ENCODE peak calls at places on chromosomes 13 and 19, in four cellular contexts. L is IMR-90, J is G401, F is AG09319. N is an unnamed sample.

GRCh38 chr19:42092350-42092749 is 16.4 kb downstream of the ZNF574 start:
- DNase-seq in L (no peak), J (no peak), F (no peak), N (no peak)

GRCh38 chr19:23799321-23799720 is 40.6 kb upstream of the ZNF681 start:
- DNase-seq in F (no peak), J (peak; percentile 7), L (no peak), N (no peak)

GRCh38 chr13:73618275-73618865 is 515.8 kb downstream of the KLF12 start:
- DNase-seq in L (no peak), J (no peak), F (no peak), N (no peak)

GRCh38 chr13:41457589-41458186 is 338 bp downstream of the RGCC start:
- DNase-seq in L (no peak), J (no peak), F (no peak), N (no peak)

GRCh38 chr13:70905035-70905434 is 796.8 kb upstream of the KLHL1 start:
- DNase-seq in J (no peak), F (no peak), L (no peak), N (no peak)

GRCh38 chr13:99085139-99085845 is 107.4 kb upstream of the DOCK9 start:
- DNase-seq in L (no peak), F (no peak), J (peak; percentile 47), N (no peak)

GRCh38 chr13:71789952-71790351 is 77.1 kb downstream of the DACH1 start:
- DNase-seq in J (no peak), L (no peak), F (no peak), N (no peak)

GRCh38 chr13:36130542-36131214 is 504 bp downstream of the DCLK1 start:
- DNase-seq in F (no peak), L (no peak), J (no peak), N (no peak)

GRCh38 chr19:14337510-14337909 is 43.7 kb upstream of the ADGRE5 start:
- DNase-seq in F (no peak), J (no peak), L (no peak), N (no peak)

GRCh38 chr13:108005231-108005630 is 210.1 kb downstream of the LIG4 start:
- DNase-seq in F (no peak), L (no peak), J (no peak), N (no peak)

GRCh38 chr19:35569281-35569781 is 5.9 kb upstream of the ATP4A start:
- DNase-seq in L (no peak), J (peak; percentile 79), F (no peak), N (no peak)

GRCh38 chr19:3374369-3375112 is 8.2 kb downstream of the NFIC start:
- DNase-seq in F (no peak), L (no peak), J (no peak), N (no peak)

GRCh38 chr19:39372047-39372802 is 18.7 kb downstream of the PAF1 start:
- DNase-seq in J (peak; percentile 71), F (peak; percentile 95), L (peak; percentile 93), N (peak; percentile 96)

GRCh38 chr19:6236310-6237291 is 43.2 kb downstream of the MLLT1 start:
- DNase-seq in J (peak; percentile 91), L (no peak), F (no peak), N (no peak)

GRCh38 chr13:90868321-90868920 is 479.1 kb upstream of the MIR17HG start:
- DNase-seq in J (no peak), F (no peak), L (peak; percentile 11), N (peak; percentile 16)

GRCh38 chr13:48775804-48776203 is 122.1 kb downstream of the CYSLTR2 start:
- DNase-seq in F (peak; percentile 49), L (peak; percentile 97), J (no peak), N (peak; percentile 91)

GRCh38 chr13:29511980-29512379 is 83.5 kb downstream of the SLC7A1 start:
- DNase-seq in L (peak; percentile 56), F (no peak), J (no peak), N (no peak)

GRCh38 chr19:38263696-38264485 is 482 bp upstream of the SPINT2 start:
- DNase-seq in F (no peak), L (peak; percentile 45), J (peak; percentile 86), N (no peak)

GRCh38 chr13:46109451-46109850 is 4.6 kb upstream of the CPB2 start:
- DNase-seq in L (no peak), J (no peak), F (no peak), N (no peak)

GRCh38 chr19:57280913-57281425 is 684 bp downstream of the ZNF460 start:
- DNase-seq in L (no peak), F (no peak), J (peak; percentile 17), N (no peak)

GRCh38 chr19:31204115-31204514 is 145.1 kb downstream of the TSHZ3 start:
- DNase-seq in L (no peak), F (no peak), J (no peak), N (no peak)

GRCh38 chr19:41994521-41994971 is 516 bp upstream of the ATP1A3 start:
- DNase-seq in F (no peak), J (no peak), L (no peak), N (no peak)

GRCh38 chr13:24277721-24278120 is 31.7 kb upstream of the C1QTNF9 start:
- DNase-seq in J (no peak), L (no peak), F (no peak), N (no peak)

GRCh38 chr19:10086032-10086903 is at the start of gene SHFL:
- DNase-seq in L (peak; percentile 45), F (peak; percentile 24), J (peak; percentile 55), N (peak; percentile 5)

GRCh38 chr13:98653471-98653985 is 76.6 kb upstream of the STK24 start:
- DNase-seq in F (peak; percentile 48), J (peak; percentile 89), L (peak; percentile 71), N (peak; percentile 57)

GRCh38 chr19:15108145-15108844 is 1.1 kb downstream of the SYDE1 start:
- DNase-seq in J (no peak), F (no peak), L (no peak), N (no peak)

GRCh38 chr19:2611483-2612464 is 90.7 kb downstream of the GNG7 start:
- DNase-seq in F (no peak), L (no peak), J (no peak), N (no peak)

GRCh38 chr13:87999791-88000190 is 328.6 kb downstream of the SLITRK5 start:
- DNase-seq in J (no peak), L (no peak), F (no peak), N (peak; percentile 1)

GRCh38 chr19:28508666-28509065 is 704.3 kb downstream of the UQCRFS1 start:
- DNase-seq in J (no peak), F (no peak), L (no peak), N (no peak)

N was measured in astrocyte of the cerebellum.